ENCODE peak calls at places on chromosomes 3 and 15, in ten cellular contexts. B is H1, D is uterus, Q is gastrocnemius medialis, S is adrenal gland, Z is heart left ventricle, T is testis, X is Peyer's patch, F is prostate gland, K is ovary. W is an unnamed sample.
A peak's percentile ranks its signal among the peaks of the same experiment; 100 is the strongest.

GRCh38 chr15:29312387-29312786 is 42.8 kb upstream of the NSMCE3 start:
- DNase-seq in B (no peak), D (no peak), Q (no peak), S (no peak), Z (no peak), T (no peak), X (no peak), F (no peak), K (no peak), W (no peak)

GRCh38 chr15:79412010-79412409 is 20.1 kb upstream of the MINAR1 start:
- DNase-seq in B (no peak), D (no peak), Q (no peak), S (no peak), Z (no peak), T (no peak), X (no peak), F (no peak), K (no peak), W (no peak)

GRCh38 chr15:33104276-33104675 is 90.2 kb downstream of the FMN1 start:
- DNase-seq in B (no peak), D (no peak), Q (no peak), S (no peak), Z (no peak), T (no peak), X (no peak), F (no peak), K (no peak), W (no peak)

GRCh38 chr3:123346726-123347125 is 102.2 kb downstream of the ADCY5 start:
- DNase-seq in B (no peak), D (no peak), Q (no peak), S (no peak), Z (peak; percentile 87), T (peak; percentile 73), X (no peak), F (no peak), K (no peak), W (no peak)

GRCh38 chr3:104460477-104461406 is 906.0 kb upstream of the ALCAM start:
- DNase-seq in B (no peak), D (no peak), Q (no peak), S (no peak), Z (no peak), T (peak; percentile 23), X (no peak), F (no peak), K (no peak), W (no peak)

GRCh38 chr3:72942427-72942826 is 54.2 kb upstream of the PPP4R2 start:
- DNase-seq in B (no peak), D (no peak), Q (no peak), S (no peak), Z (no peak), T (no peak), X (no peak), F (no peak), K (no peak), W (no peak)

GRCh38 chr3:57646723-57647122 is 46.2 kb downstream of the DENND6A start:
- DNase-seq in B (no peak), D (no peak), Q (no peak), S (no peak), Z (peak; percentile 35), T (peak; percentile 50), X (no peak), F (peak; percentile 10), K (peak; percentile 28), W (no peak)

GRCh38 chr3:12948891-12949711 is 107.7 kb upstream of the RPL32 start:
- DNase-seq in B (no peak), D (no peak), Q (no peak), S (peak; percentile 70), Z (no peak), T (no peak), X (no peak), F (no peak), K (no peak), W (no peak)

GRCh38 chr3:190131329-190131728 is 10.6 kb upstream of the P3H2 start:
- DNase-seq in B (no peak), D (no peak), Q (no peak), S (no peak), Z (no peak), T (no peak), X (no peak), F (no peak), K (no peak), W (no peak)

GRCh38 chr15:31296304-31297220 is 30.1 kb upstream of the KLF13 start:
- DNase-seq in B (no peak), D (no peak), Q (peak; percentile 11), S (peak; percentile 13), Z (peak; percentile 16), T (peak; percentile 11), X (peak; percentile 78), F (peak; percentile 3), K (no peak), W (no peak)

GRCh38 chr3:188956839-188957489 is 214.8 kb upstream of the TPRG1 start:
- DNase-seq in B (no peak), D (no peak), Q (no peak), S (no peak), Z (no peak), T (no peak), X (no peak), F (peak; percentile 28), K (no peak), W (no peak)

GRCh38 chr15:51714911-51715310 is 22.5 kb downstream of the LYSMD2 start:
- DNase-seq in B (no peak), D (no peak), Q (no peak), S (no peak), Z (no peak), T (no peak), X (no peak), F (no peak), K (no peak), W (no peak)

GRCh38 chr3:113013593-113013992 is 22.8 kb downstream of the GTPBP8 start:
- DNase-seq in B (no peak), D (no peak), Q (no peak), S (no peak), Z (no peak), T (no peak), X (no peak), F (no peak), K (no peak), W (no peak)

GRCh38 chr3:175398676-175399075 is 539.5 kb downstream of the NAALADL2 start:
- DNase-seq in B (no peak), D (no peak), Q (no peak), S (no peak), Z (no peak), T (no peak), X (no peak), F (no peak), K (no peak), W (no peak)

DNA sequence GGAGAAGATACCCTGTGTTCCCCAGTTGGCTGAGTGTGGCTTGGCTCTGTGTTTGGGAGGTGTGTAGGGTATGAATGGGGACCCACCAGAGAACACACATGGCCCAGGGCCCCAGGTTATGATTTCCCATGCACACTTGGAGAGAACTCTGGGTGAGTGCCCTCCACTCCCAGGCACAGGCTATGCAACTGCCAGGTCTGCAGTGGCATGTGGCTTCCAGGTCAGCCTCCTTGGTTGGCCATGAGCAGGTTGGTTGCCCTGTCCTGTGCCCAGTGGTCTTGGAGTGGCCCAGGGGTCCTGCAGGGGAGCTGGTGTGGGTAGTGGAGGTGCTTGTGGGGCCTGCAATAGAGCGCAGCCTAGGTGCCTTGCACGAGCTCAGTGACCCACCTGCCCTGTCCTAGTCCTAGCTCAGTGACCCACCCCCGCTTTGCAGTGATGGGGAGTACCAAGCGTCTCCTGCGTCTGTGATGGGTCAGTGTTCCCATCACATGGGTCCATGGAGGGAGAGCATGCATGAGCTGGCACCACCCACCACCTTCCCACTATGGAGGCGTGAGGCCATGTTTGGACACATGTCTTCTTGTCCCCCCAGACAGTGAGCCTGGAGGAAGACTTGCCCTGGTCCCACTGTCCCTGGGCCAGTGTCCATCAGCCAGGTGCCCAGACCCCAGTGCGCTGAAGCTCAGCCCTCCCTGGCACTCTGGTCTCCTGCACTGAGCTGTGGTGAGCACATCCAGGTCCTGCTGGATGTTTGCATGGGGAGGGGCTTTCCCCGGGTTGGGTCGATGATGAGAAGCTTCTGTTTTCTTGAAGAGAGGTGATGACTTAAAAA is 217.3 kb downstream of the SNRPN start:
- DNase-seq in B (no peak), D (peak; percentile 11), Q (no peak), S (peak; percentile 11), Z (no peak), T (no peak), X (peak; percentile 29), F (no peak), K (peak; percentile 2), W (no peak)
- H3K9me3 ChIP-seq in B (peaks cover 51% of the 10 kb centered on the region), D (peaks cover 14% of the 10 kb centered on the region), Q (peaks cover 3% of the 10 kb centered on the region), S (no peaks in the 10 kb centered on the region), Z (no peaks in the 10 kb centered on the region), T (no peaks in the 10 kb centered on the region), X (no peaks in the 10 kb centered on the region), F (no peaks in the 10 kb centered on the region), K (no peaks in the 10 kb centered on the region), W (peaks cover 80% of the 10 kb centered on the region)

GRCh38 chr3:39415983-39416382 is 9.5 kb downstream of the RPSA start:
- DNase-seq in B (peak; percentile 57), D (no peak), Q (no peak), S (no peak), Z (no peak), T (no peak), X (no peak), F (no peak), K (no peak), W (no peak)
- TF ChIP-seq POLR2A in B (peak; percentile 34), D (no peak), Q (no peak), S (no peak), Z (no peak), T (no peak), X (no peak), F (no peak), K (no peak), W (no peak)

GRCh38 chr3:20809356-20809755 is 623.4 kb upstream of the SGO1 start:
- DNase-seq in B (no peak), D (no peak), Q (no peak), S (no peak), Z (no peak), T (no peak), X (no peak), F (no peak), K (no peak), W (no peak)
- H3K9me3 ChIP-seq in B (no peaks in the 10 kb centered on the region), D (no peaks in the 10 kb centered on the region), Q (no peaks in the 10 kb centered on the region), S (no peaks in the 10 kb centered on the region), Z (no peaks in the 10 kb centered on the region), T (no peaks in the 10 kb centered on the region), X (no peaks in the 10 kb centered on the region), F (no peaks in the 10 kb centered on the region), K (no peaks in the 10 kb centered on the region), W (no peaks in the 10 kb centered on the region)

GRCh38 chr3:132033471-132033870 is 1.3 kb downstream of the CPNE4 start:
- DNase-seq in B (peak; percentile 55), D (no peak), Q (no peak), S (no peak), Z (no peak), T (no peak), X (no peak), F (no peak), K (no peak), W (no peak)
- TF ChIP-seq POLR2A in B (no peak), D (no peak), Q (no peak), S (no peak), Z (no peak), T (no peak), X (no peak), F (no peak), K (no peak), W (no peak)